ENCODE peak calls at places on chromosomes 13 and 19, in seven cellular contexts. One of them, this sample, is unnamed.

GRCh38 chr19:54364775-54365257 is at the start of gene LAIR1:
- DNase-seq in H1: no peak
- DNase-seq in IMR-90: no peak
- DNase-seq in mesenchymal stem cell: no peak
- DNase-seq in neuronal stem cell: no peak
- DNase-seq in mesendoderm: no peak
- DNase-seq in H9: no peak
- DNase-seq in this sample: no peak

GRCh38 chr13:114107686-114108081 is 24.7 kb downstream of the RASA3 start:
- DNase-seq in H9: no peak
- DNase-seq in mesendoderm: no peak
- DNase-seq in IMR-90: peak
- DNase-seq in mesenchymal stem cell: peak
- DNase-seq in neuronal stem cell: no peak
- DNase-seq in H1: no peak
- DNase-seq in this sample: no peak

GRCh38 chr13:100138859-100139491 is 50.1 kb downstream of the PCCA start:
- DNase-seq in mesenchymal stem cell: peak
- DNase-seq in H1: no peak
- DNase-seq in neuronal stem cell: no peak
- DNase-seq in H9: no peak
- DNase-seq in IMR-90: no peak
- DNase-seq in mesendoderm: no peak
- DNase-seq in this sample: no peak

GRCh38 chr13:30808600-30808999 is 73.3 kb downstream of the ALOX5AP start:
- DNase-seq in H9: no peak
- DNase-seq in H1: no peak
- DNase-seq in mesendoderm: no peak
- DNase-seq in neuronal stem cell: no peak
- DNase-seq in IMR-90: no peak
- DNase-seq in mesenchymal stem cell: no peak
- DNase-seq in this sample: no peak

GRCh38 chr13:40562975-40563349 is 103.5 kb downstream of the FOXO1 start:
- DNase-seq in mesenchymal stem cell: no peak
- DNase-seq in IMR-90: no peak
- DNase-seq in H9: no peak
- DNase-seq in neuronal stem cell: no peak
- DNase-seq in mesendoderm: no peak
- DNase-seq in H1: no peak
- DNase-seq in this sample: no peak

GRCh38 chr13:44732503-44733098 is 156.5 kb upstream of the TSC22D1 start:
- DNase-seq in H9: no peak
- DNase-seq in mesenchymal stem cell: no peak
- DNase-seq in H1: no peak
- DNase-seq in mesendoderm: peak
- DNase-seq in IMR-90: no peak
- DNase-seq in neuronal stem cell: no peak
- DNase-seq in this sample: peak

GRCh38 chr13:27960362-27961226 is 8.5 kb downstream of the CDX2 start:
- DNase-seq in H9: peak
- DNase-seq in IMR-90: no peak
- DNase-seq in neuronal stem cell: no peak
- DNase-seq in mesenchymal stem cell: peak
- DNase-seq in mesendoderm: peak
- DNase-seq in H1: no peak
- DNase-seq in this sample: no peak

GRCh38 chr13:20002766-20003165 is 44.2 kb downstream of the ZMYM2 start:
- DNase-seq in mesenchymal stem cell: no peak
- DNase-seq in IMR-90: no peak
- DNase-seq in neuronal stem cell: no peak
- DNase-seq in mesendoderm: no peak
- DNase-seq in H1: no peak
- DNase-seq in H9: no peak
- DNase-seq in this sample: no peak

GRCh38 chr19:15412832-15413231 is 6.0 kb downstream of the AKAP8L start:
- DNase-seq in H1: no peak
- DNase-seq in mesenchymal stem cell: no peak
- DNase-seq in IMR-90: no peak
- DNase-seq in neuronal stem cell: no peak
- DNase-seq in mesendoderm: peak
- DNase-seq in H9: no peak
- DNase-seq in this sample: no peak

GRCh38 chr19:29606420-29606747 is 301 bp downstream of the POP4 start:
- DNase-seq in mesendoderm: no peak
- DNase-seq in H1: no peak
- DNase-seq in mesenchymal stem cell: no peak
- DNase-seq in H9: no peak
- DNase-seq in IMR-90: no peak
- DNase-seq in neuronal stem cell: no peak
- DNase-seq in this sample: no peak

GRCh38 chr19:55700813-55701212 is 25.8 kb downstream of the EPN1 start:
- DNase-seq in neuronal stem cell: no peak
- DNase-seq in mesendoderm: no peak
- DNase-seq in IMR-90: no peak
- DNase-seq in H9: no peak
- DNase-seq in mesenchymal stem cell: no peak
- DNase-seq in H1: no peak
- DNase-seq in this sample: no peak

GRCh38 chr19:38656171-38656981 is 8.9 kb downstream of the ACTN4 start:
- DNase-seq in H1: no peak
- DNase-seq in neuronal stem cell: no peak
- DNase-seq in IMR-90: peak
- DNase-seq in mesendoderm: no peak
- DNase-seq in H9: no peak
- DNase-seq in mesenchymal stem cell: peak
- DNase-seq in this sample: peak

GRCh38 chr13:34246511-34246910 is 428.6 kb downstream of the RFC3 start:
- DNase-seq in mesendoderm: no peak
- DNase-seq in H1: no peak
- DNase-seq in mesenchymal stem cell: peak
- DNase-seq in H9: no peak
- DNase-seq in IMR-90: no peak
- DNase-seq in neuronal stem cell: no peak
- DNase-seq in this sample: no peak

GRCh38 chr13:20424959-20425358 is 100.7 kb downstream of the CRYL1 start:
- DNase-seq in IMR-90: no peak
- DNase-seq in mesendoderm: no peak
- DNase-seq in mesenchymal stem cell: no peak
- DNase-seq in H1: no peak
- DNase-seq in neuronal stem cell: no peak
- DNase-seq in H9: no peak
- DNase-seq in this sample: no peak

GRCh38 chr19:6161271-6161850 is 25.9 kb downstream of the ACSBG2 start:
- DNase-seq in mesenchymal stem cell: no peak
- DNase-seq in neuronal stem cell: no peak
- DNase-seq in H1: peak
- DNase-seq in H9: peak
- DNase-seq in mesendoderm: peak
- DNase-seq in IMR-90: no peak
- DNase-seq in this sample: peak

GRCh38 chr19:34230833-34231232 is 23.5 kb upstream of the GARRE1 start:
- DNase-seq in neuronal stem cell: no peak
- DNase-seq in H9: no peak
- DNase-seq in mesenchymal stem cell: no peak
- DNase-seq in H1: no peak
- DNase-seq in IMR-90: no peak
- DNase-seq in mesendoderm: no peak
- DNase-seq in this sample: no peak

GRCh38 chr13:98486412-98486811 is 90.5 kb downstream of the STK24 start:
- DNase-seq in IMR-90: no peak
- DNase-seq in H9: no peak
- DNase-seq in neuronal stem cell: no peak
- DNase-seq in mesenchymal stem cell: no peak
- DNase-seq in H1: no peak
- DNase-seq in mesendoderm: no peak
- DNase-seq in this sample: no peak

GRCh38 chr13:98487016-98487415 is 89.9 kb downstream of the STK24 start:
- DNase-seq in IMR-90: peak
- DNase-seq in H1: no peak
- DNase-seq in mesendoderm: no peak
- DNase-seq in neuronal stem cell: no peak
- DNase-seq in H9: no peak
- DNase-seq in mesenchymal stem cell: no peak
- DNase-seq in this sample: no peak

GRCh38 chr13:98483636-98484288 is 93.1 kb downstream of the STK24 start:
- DNase-seq in H1: no peak
- DNase-seq in mesendoderm: no peak
- DNase-seq in H9: no peak
- DNase-seq in IMR-90: peak
- DNase-seq in neuronal stem cell: no peak
- DNase-seq in mesenchymal stem cell: peak
- DNase-seq in this sample: no peak

GRCh38 chr13:98484289-98485219 is 92.4 kb downstream of the STK24 start:
- DNase-seq in mesendoderm: peak
- DNase-seq in H1: no peak
- DNase-seq in IMR-90: peak
- DNase-seq in H9: peak
- DNase-seq in neuronal stem cell: peak
- DNase-seq in mesenchymal stem cell: peak
- DNase-seq in this sample: peak

GRCh38 chr13:98485561-98485960 is 91.3 kb downstream of the STK24 start:
- DNase-seq in IMR-90: no peak
- DNase-seq in H1: no peak
- DNase-seq in mesenchymal stem cell: no peak
- DNase-seq in H9: no peak
- DNase-seq in neuronal stem cell: no peak
- DNase-seq in mesendoderm: no peak
- DNase-seq in this sample: no peak
- H2AK5ac ChIP-seq in IMR-90: peak
- H2AK5ac ChIP-seq in H1: no peak
- H2AK5ac ChIP-seq in mesenchymal stem cell: peak
- H2AK5ac ChIP-seq in H9: no peak
- H2AK5ac ChIP-seq in neuronal stem cell: no peak
- H2AK5ac ChIP-seq in mesendoderm: no peak
- H2AK5ac ChIP-seq in this sample: no peak

GRCh38 chr19:45773384-45773783 is 4.3 kb upstream of the SIX5 start:
- DNase-seq in neuronal stem cell: no peak
- DNase-seq in H9: no peak
- DNase-seq in mesenchymal stem cell: no peak
- DNase-seq in H1: no peak
- DNase-seq in mesendoderm: no peak
- DNase-seq in IMR-90: no peak
- DNase-seq in this sample: no peak

GRCh38 chr19:45777395-45777961 is 4.8 kb downstream of the DMPK start:
- DNase-seq in mesenchymal stem cell: no peak
- DNase-seq in H1: no peak
- DNase-seq in H9: no peak
- DNase-seq in IMR-90: no peak
- DNase-seq in mesendoderm: no peak
- DNase-seq in neuronal stem cell: no peak
- DNase-seq in this sample: no peak

GRCh38 chr19:45772130-45772880 is 3.3 kb upstream of the SIX5 start:
- DNase-seq in neuronal stem cell: no peak
- DNase-seq in H9: no peak
- DNase-seq in mesendoderm: no peak
- DNase-seq in H1: no peak
- DNase-seq in mesenchymal stem cell: no peak
- DNase-seq in IMR-90: no peak
- DNase-seq in this sample: no peak

GRCh38 chr19:45772912-45773311 is 3.9 kb upstream of the SIX5 start:
- DNase-seq in H1: no peak
- DNase-seq in IMR-90: no peak
- DNase-seq in mesenchymal stem cell: no peak
- DNase-seq in mesendoderm: no peak
- DNase-seq in neuronal stem cell: no peak
- DNase-seq in H9: no peak
- DNase-seq in this sample: no peak

GRCh38 chr19:45774765-45775164 is 5.7 kb upstream of the SIX5 start:
- DNase-seq in neuronal stem cell: no peak
- DNase-seq in mesendoderm: peak
- DNase-seq in IMR-90: no peak
- DNase-seq in H9: peak
- DNase-seq in H1: peak
- DNase-seq in mesenchymal stem cell: no peak
- DNase-seq in this sample: peak
- H2AK5ac ChIP-seq in neuronal stem cell: no peak
- H2AK5ac ChIP-seq in mesendoderm: no peak
- H2AK5ac ChIP-seq in IMR-90: no peak
- H2AK5ac ChIP-seq in H9: no peak
- H2AK5ac ChIP-seq in H1: no peak
- H2AK5ac ChIP-seq in mesenchymal stem cell: no peak
- H2AK5ac ChIP-seq in this sample: no peak

DNA sequence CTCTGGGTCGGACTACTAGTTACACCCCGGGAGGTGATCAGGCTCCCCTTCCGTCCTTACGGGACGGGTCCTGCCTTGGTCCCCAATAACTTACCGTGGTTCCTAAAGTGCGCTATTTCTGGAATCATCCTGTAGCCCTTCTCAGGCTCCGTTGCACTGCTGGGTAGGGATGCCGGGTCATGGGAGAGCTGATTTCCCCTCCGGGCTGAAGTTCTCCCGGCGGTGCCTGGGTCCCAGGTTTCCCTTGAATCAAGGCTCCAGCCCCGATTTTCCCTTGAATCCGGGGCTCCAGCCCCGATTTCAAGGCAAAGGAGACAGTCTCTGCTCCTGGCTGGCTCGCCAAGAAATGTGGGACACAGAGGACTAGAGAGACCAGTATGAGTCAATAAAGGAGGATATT is 43.4 kb downstream of the ZNF493 start:
- DNase-seq in H9: no peak
- DNase-seq in H1: no peak
- DNase-seq in mesenchymal stem cell: no peak
- DNase-seq in IMR-90: no peak
- DNase-seq in mesendoderm: no peak
- DNase-seq in neuronal stem cell: no peak
- DNase-seq in this sample: no peak
- H2AK5ac ChIP-seq in H9: no peak
- H2AK5ac ChIP-seq in H1: no peak
- H2AK5ac ChIP-seq in mesenchymal stem cell: no peak
- H2AK5ac ChIP-seq in IMR-90: no peak
- H2AK5ac ChIP-seq in mesendoderm: no peak
- H2AK5ac ChIP-seq in neuronal stem cell: no peak
- H2AK5ac ChIP-seq in this sample: no peak

DNA sequence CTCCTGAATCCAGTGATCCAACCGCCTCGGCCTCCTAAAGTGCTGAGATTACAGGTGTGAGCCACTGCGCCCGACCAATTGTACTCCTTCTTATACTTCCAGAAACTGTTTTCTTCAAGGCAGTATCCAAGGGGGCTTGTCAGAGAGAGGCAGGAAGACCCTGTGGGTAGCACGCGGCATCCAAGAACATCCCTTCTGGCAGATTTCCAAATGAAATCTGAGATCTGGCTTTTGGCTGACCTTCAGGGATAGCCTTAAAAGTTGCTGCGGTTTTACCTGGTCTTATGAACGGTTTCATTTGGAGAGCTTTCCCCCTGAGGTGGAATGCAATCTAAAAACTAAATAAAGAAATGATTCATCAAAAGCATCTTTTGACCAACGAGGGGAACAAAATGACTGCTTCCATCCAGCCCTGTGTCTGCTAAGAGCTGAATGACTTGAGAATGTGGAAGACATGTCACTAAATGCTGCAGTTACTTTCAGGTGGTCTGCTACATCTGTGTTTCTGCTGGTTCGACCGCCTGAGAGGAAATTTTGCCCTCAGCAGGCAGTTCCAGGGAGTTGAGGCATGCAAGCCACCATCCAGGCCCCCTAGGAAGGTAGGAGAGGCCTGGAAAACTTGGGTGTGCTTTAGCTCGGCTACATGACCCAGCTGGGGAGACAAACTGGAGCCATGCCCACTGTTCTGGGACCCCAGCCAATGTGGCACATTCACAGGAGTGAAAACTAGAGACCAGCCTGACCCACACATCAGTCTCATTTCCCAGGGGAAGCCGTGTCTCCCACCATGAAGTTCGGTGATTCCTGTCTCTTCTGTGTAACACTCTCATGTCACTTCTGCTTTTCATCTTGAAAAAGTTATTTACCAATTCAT is 175.1 kb upstream of the KL start:
- DNase-seq in H9: no peak
- DNase-seq in mesendoderm: no peak
- DNase-seq in mesenchymal stem cell: no peak
- DNase-seq in IMR-90: no peak
- DNase-seq in neuronal stem cell: no peak
- DNase-seq in H1: no peak
- DNase-seq in this sample: no peak
- H2AK5ac ChIP-seq in H9: no peak
- H2AK5ac ChIP-seq in mesendoderm: no peak
- H2AK5ac ChIP-seq in mesenchymal stem cell: no peak
- H2AK5ac ChIP-seq in IMR-90: peak
- H2AK5ac ChIP-seq in neuronal stem cell: no peak
- H2AK5ac ChIP-seq in H1: no peak
- H2AK5ac ChIP-seq in this sample: no peak

This sample was measured in trophoblast cell.